ENCODE peak calls at places on chromosomes 4 and X, in seven cellular contexts. H, Q, T, O, B, R and P are unnamed samples.

GRCh38 chrX:63656871-63657580 is 128.0 kb downstream of the ARHGEF9 start:
- DNase-seq in O (no peak), Q (no peak), T (no peak), H (peak), B (peak), R (no peak), P (peak)

GRCh38 chrX:152600853-152601635 is 36.7 kb upstream of the GABRQ start:
- DNase-seq in H (no peak), B (no peak), O (no peak), T (no peak), Q (no peak), R (no peak), P (no peak)

GRCh38 chrX:1465261-1466231 is 12.8 kb upstream of the ASMTL start:
- DNase-seq in H (no peak), O (no peak), Q (no peak), B (no peak), T (no peak), R (no peak), P (no peak)

GRCh38 chrX:132612990-132613564 is 124.2 kb upstream of the MBNL3 start:
- DNase-seq in Q (peak), H (no peak), T (peak), B (peak), O (no peak), R (peak), P (peak)

GRCh38 chr4:124713213-124713592 is 671 bp upstream of the ANKRD50 start:
- DNase-seq in T (peak), R (peak), O (no peak), Q (peak), B (peak), H (no peak), P (peak)

GRCh38 chr4:43014266-43014665 is 121.8 kb downstream of the GRXCR1 start:
- DNase-seq in T (no peak), H (no peak), O (no peak), Q (no peak), B (no peak), R (no peak), P (no peak)

GRCh38 chrX:75746891-75747639 is 38.0 kb downstream of the MAGEE2 start:
- DNase-seq in Q (peak), B (peak), H (no peak), O (no peak), T (peak), R (peak), P (peak)

GRCh38 chr4:106208481-106209460 is 107.2 kb downstream of the TBCK start:
- DNase-seq in H (no peak), R (no peak), Q (no peak), T (peak), B (no peak), O (no peak), P (no peak)

GRCh38 chr4:8410641-8411271 is 29.8 kb downstream of the ACOX3 start:
- DNase-seq in H (peak), T (peak), Q (peak), B (peak), R (peak), O (no peak), P (peak)

GRCh38 chr4:15776871-15777648 is 1.1 kb upstream of the CD38 start:
- DNase-seq in B (no peak), H (no peak), O (no peak), Q (no peak), R (no peak), T (no peak), P (no peak)

GRCh38 chrX:111003118-111003517 is 92.9 kb upstream of the PAK3 start:
- DNase-seq in Q (no peak), T (no peak), R (no peak), O (no peak), B (no peak), H (no peak), P (no peak)

GRCh38 chr4:150368667-150369066 is 213.3 kb upstream of the MAB21L2 start:
- DNase-seq in Q (no peak), H (no peak), R (no peak), B (no peak), O (no peak), T (no peak), P (no peak)

GRCh38 chr4:967113-968104 is 6.0 kb downstream of the DGKQ start:
- DNase-seq in T (no peak), B (no peak), O (no peak), Q (no peak), H (no peak), R (no peak), P (no peak)

GRCh38 chrX:130772313-130773140 is 130.5 kb downstream of the ENOX2 start:
- DNase-seq in T (no peak), O (no peak), R (no peak), Q (peak), H (no peak), B (peak), P (peak)

GRCh38 chr4:57093816-57094481 is 16.2 kb downstream of the IGFBP7 start:
- DNase-seq in R (no peak), Q (no peak), H (no peak), T (no peak), O (no peak), B (no peak), P (peak)

GRCh38 chr4:57091657-57092162 is 18.5 kb downstream of the IGFBP7 start:
- DNase-seq in B (no peak), T (no peak), H (no peak), Q (no peak), R (no peak), O (no peak), P (no peak)

GRCh38 chr4:57095956-57096355 is 14.2 kb downstream of the IGFBP7 start:
- DNase-seq in Q (no peak), B (no peak), H (no peak), R (no peak), O (no peak), T (no peak), P (peak)

GRCh38 chr4:57095245-57095644 is 14.9 kb downstream of the IGFBP7 start:
- DNase-seq in T (no peak), B (no peak), O (no peak), R (no peak), H (no peak), Q (no peak), P (no peak)

DNA sequence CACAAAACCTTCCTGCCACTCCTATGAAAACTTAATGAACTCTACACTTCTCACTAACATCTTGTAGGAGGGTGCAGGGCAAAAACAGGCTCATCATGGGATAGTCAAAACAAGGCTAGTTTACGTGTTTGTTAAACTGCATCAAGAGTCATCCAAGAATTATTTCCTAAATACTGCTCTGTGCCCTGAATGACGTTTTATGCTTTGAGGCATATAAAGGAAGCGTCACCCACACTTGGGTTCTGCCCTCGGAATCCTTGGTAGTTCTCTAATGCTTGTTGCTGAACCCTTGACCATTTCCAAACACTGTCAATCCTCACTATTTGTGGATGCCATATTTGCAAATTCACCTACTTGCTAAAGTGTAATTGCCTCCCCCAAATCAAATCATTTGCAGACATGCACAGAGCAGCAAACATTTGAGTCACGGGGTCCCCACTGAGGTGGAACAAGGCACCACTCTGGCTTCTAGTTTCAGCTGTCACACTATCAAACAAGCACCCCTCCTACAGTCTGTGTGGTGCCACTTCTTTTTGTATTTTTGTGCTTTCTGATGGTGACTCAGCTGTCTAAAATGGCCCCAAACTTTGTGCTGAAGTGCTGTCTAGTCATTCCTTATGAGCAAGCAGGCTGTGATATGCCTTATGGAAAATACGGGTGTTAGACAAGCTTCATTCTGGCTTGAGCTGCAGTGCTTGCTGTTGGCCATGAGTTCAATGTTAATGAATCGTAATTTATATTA is 15.5 kb downstream of the IGFBP7 start:
- DNase-seq in Q (peak), B (peak), T (no peak), H (no peak), O (no peak), R (no peak), P (peak)
- TF ChIP-seq CTCF in Q (no peak), B (peak), T (no peak), H (peak), O (no peak), R (no peak), P (peak)

GRCh38 chr4:180587379-180587778 is 1655.8 kb upstream of the TENM3 start:
- DNase-seq in Q (no peak), R (no peak), O (no peak), T (no peak), H (no peak), B (no peak), P (no peak)
- TF ChIP-seq CTCF in Q (no peak), R (no peak), O (no peak), T (no peak), H (peak), B (no peak), P (no peak)

DNA sequence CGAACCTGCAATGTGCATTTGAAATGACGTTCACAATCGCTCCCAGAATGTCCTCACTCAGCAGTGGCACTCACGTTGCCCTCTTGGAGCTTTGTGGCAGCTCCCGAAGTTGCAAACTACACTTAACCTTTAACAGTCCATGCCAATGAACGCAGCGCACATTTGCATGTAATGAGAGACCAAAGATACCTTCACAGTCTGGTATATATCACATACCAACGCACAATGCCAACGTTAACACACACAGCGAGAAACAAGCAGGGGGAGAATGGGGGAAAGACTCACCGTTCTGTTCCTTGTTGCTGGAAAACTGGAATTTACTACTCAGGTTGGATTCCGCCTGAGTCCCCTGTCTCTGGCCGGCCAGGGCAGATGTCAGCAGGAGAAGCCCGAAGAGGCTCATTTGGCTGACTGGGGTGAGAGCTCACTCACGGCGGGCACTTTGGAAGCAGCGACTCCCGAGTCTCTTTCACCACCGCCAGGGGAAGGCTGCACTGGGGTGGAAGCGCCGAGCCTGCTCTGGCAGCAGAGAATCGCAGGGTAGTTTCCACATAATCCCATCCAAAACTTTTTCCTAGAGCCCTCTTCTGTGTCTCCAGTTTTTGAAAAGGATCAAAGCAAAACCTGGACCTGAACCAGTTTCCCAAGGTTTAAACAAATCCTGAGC is 965 bp downstream of the PDGFC start:
- DNase-seq in O (no peak), B (peak), R (peak), Q (peak), T (peak), H (no peak), P (peak)
- TF ChIP-seq CTCF in O (peak), B (peak), R (peak), Q (no peak), T (peak), H (peak), P (peak)

GRCh38 chrX:107107459-107107858 is 11.2 kb downstream of the RBM41 start:
- DNase-seq in T (no peak), R (no peak), O (no peak), B (no peak), H (no peak), Q (no peak), P (no peak)

DNA sequence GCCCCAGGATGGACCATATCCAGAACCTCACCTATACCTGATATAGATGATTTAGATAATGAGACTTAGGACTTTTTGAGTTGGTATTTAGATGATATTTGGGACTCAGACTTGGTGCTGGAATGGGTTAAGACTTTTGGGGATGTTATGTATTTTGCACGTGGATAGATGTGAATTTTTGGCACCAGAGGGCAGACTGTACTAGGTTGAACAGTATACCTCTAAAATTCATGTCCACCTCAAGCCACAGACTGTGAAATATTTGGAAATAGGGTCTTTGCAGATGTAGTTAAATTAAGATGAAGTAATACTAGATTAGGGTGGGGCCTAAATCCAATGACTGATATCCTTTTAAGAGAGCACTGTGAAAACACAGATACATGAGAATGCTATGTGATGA is 15.6 kb downstream of the RBM41 start:
- DNase-seq in T (no peak), O (no peak), H (no peak), Q (peak), R (no peak), B (no peak), P (peak)
- TF ChIP-seq CTCF in T (no peak), O (peak), H (peak), Q (peak), R (no peak), B (peak), P (peak)

GRCh38 chr4:175953960-175954521 is 111.6 kb upstream of the WDR17 start:
- DNase-seq in H (no peak), Q (peak), B (no peak), R (no peak), O (no peak), T (no peak), P (no peak)
- TF ChIP-seq CTCF in H (peak), Q (no peak), B (no peak), R (peak), O (no peak), T (no peak), P (no peak)

GRCh38 chr4:120815361-120815760 is 107.2 kb downstream of the PRDM5 start:
- DNase-seq in B (no peak), H (no peak), R (no peak), T (no peak), Q (no peak), O (no peak), P (no peak)

GRCh38 chr4:120812216-120812615 is 110.3 kb downstream of the PRDM5 start:
- DNase-seq in T (no peak), R (no peak), H (no peak), B (no peak), O (no peak), Q (no peak), P (no peak)

GRCh38 chr4:120808475-120809141 is 113.9 kb downstream of the PRDM5 start:
- DNase-seq in R (no peak), Q (no peak), O (no peak), B (no peak), T (no peak), H (no peak), P (no peak)

DNA sequence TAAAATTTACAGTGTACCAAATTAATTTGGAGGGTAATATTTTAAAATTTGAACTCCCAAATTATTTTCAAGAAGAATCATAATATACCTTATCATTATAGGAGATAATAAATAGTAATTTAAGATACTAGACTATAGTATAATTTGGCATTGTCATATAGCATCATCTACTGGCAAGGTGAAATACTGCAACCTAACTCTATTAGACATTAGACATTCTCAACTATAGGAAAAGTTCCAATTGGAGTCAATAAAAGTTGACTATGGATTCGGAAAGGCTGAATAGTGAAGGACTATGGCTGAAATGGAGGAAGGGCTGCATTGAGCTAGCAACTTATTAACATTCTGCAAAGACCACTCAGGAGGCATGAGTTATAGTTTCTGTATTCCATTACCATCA is 113.0 kb downstream of the PRDM5 start:
- DNase-seq in O (no peak), T (no peak), H (no peak), R (no peak), Q (no peak), B (no peak), P (no peak)
- TF ChIP-seq CTCF in O (peak), T (peak), H (peak), R (peak), Q (no peak), B (peak), P (peak)

GRCh38 chrX:11266329-11266830 is 26.8 kb upstream of the AMELX start:
- DNase-seq in R (no peak), Q (no peak), T (no peak), B (no peak), O (no peak), H (no peak), P (no peak)
- TF ChIP-seq CTCF in R (no peak), Q (no peak), T (no peak), B (no peak), O (no peak), H (no peak), P (no peak)